ENCODE peak calls at places on chromosome 14, in eight cellular contexts. One of them, this sample, is unnamed.

GRCh38 chr14:21267431-21267845 is 1.8 kb downstream of the HNRNPC start:
- DNase-seq in BJ: no peak
- DNase-seq in fibroblast of mammary gland: peak
- DNase-seq in thoracic aorta: no peak
- DNase-seq in SK-N-SH: no peak
- DNase-seq in bronchial epithelial cell: no peak
- DNase-seq in astrocyte of the spinal cord: no peak
- DNase-seq in iPS DF 6.9: no peak
- DNase-seq in this sample: no peak

GRCh38 chr14:49768301-49769121 is 558 bp downstream of the KLHDC2 start:
- DNase-seq in BJ: no peak
- DNase-seq in fibroblast of mammary gland: peak
- DNase-seq in thoracic aorta: peak
- DNase-seq in SK-N-SH: peak
- DNase-seq in bronchial epithelial cell: peak
- DNase-seq in astrocyte of the spinal cord: peak
- DNase-seq in iPS DF 6.9: no peak
- DNase-seq in this sample: no peak

GRCh38 chr14:25955772-25956171 is 642.1 kb downstream of the NOVA1 start:
- DNase-seq in BJ: no peak
- DNase-seq in fibroblast of mammary gland: no peak
- DNase-seq in thoracic aorta: no peak
- DNase-seq in SK-N-SH: no peak
- DNase-seq in bronchial epithelial cell: no peak
- DNase-seq in astrocyte of the spinal cord: no peak
- DNase-seq in iPS DF 6.9: no peak
- DNase-seq in this sample: no peak

GRCh38 chr14:54809767-54810166 is 92.9 kb downstream of the GCH1 start:
- DNase-seq in BJ: no peak
- DNase-seq in fibroblast of mammary gland: no peak
- DNase-seq in thoracic aorta: no peak
- DNase-seq in SK-N-SH: no peak
- DNase-seq in bronchial epithelial cell: no peak
- DNase-seq in astrocyte of the spinal cord: no peak
- DNase-seq in iPS DF 6.9: no peak
- DNase-seq in this sample: no peak

GRCh38 chr14:46405095-46405494 is 246.5 kb downstream of the RPL10L start:
- DNase-seq in BJ: no peak
- DNase-seq in fibroblast of mammary gland: no peak
- DNase-seq in thoracic aorta: no peak
- DNase-seq in SK-N-SH: no peak
- DNase-seq in bronchial epithelial cell: peak
- DNase-seq in astrocyte of the spinal cord: no peak
- DNase-seq in iPS DF 6.9: no peak
- DNase-seq in this sample: no peak

GRCh38 chr14:58272589-58273372 is 25.6 kb upstream of the ARID4A start:
- DNase-seq in BJ: no peak
- DNase-seq in fibroblast of mammary gland: peak
- DNase-seq in thoracic aorta: no peak
- DNase-seq in SK-N-SH: no peak
- DNase-seq in bronchial epithelial cell: peak
- DNase-seq in astrocyte of the spinal cord: peak
- DNase-seq in iPS DF 6.9: peak
- DNase-seq in this sample: no peak

GRCh38 chr14:89351364-89351957 is 65.6 kb downstream of the FOXN3 start:
- DNase-seq in BJ: no peak
- DNase-seq in fibroblast of mammary gland: no peak
- DNase-seq in thoracic aorta: no peak
- DNase-seq in SK-N-SH: no peak
- DNase-seq in bronchial epithelial cell: no peak
- DNase-seq in astrocyte of the spinal cord: peak
- DNase-seq in iPS DF 6.9: no peak
- DNase-seq in this sample: peak

GRCh38 chr14:56027916-56028637 is 90.1 kb upstream of the PELI2 start:
- DNase-seq in BJ: no peak
- DNase-seq in fibroblast of mammary gland: no peak
- DNase-seq in thoracic aorta: no peak
- DNase-seq in SK-N-SH: no peak
- DNase-seq in bronchial epithelial cell: no peak
- DNase-seq in astrocyte of the spinal cord: no peak
- DNase-seq in iPS DF 6.9: no peak
- DNase-seq in this sample: no peak

GRCh38 chr14:71855399-71856036 is 76.7 kb upstream of the RGS6 start:
- DNase-seq in BJ: peak
- DNase-seq in fibroblast of mammary gland: peak
- DNase-seq in thoracic aorta: no peak
- DNase-seq in SK-N-SH: peak
- DNase-seq in bronchial epithelial cell: peak
- DNase-seq in astrocyte of the spinal cord: peak
- DNase-seq in iPS DF 6.9: peak
- DNase-seq in this sample: peak

GRCh38 chr14:102594514-102595175 is 2.2 kb downstream of the RCOR1 start:
- DNase-seq in BJ: no peak
- DNase-seq in fibroblast of mammary gland: peak
- DNase-seq in thoracic aorta: peak
- DNase-seq in SK-N-SH: peak
- DNase-seq in bronchial epithelial cell: peak
- DNase-seq in astrocyte of the spinal cord: peak
- DNase-seq in iPS DF 6.9: no peak
- DNase-seq in this sample: no peak

GRCh38 chr14:44149597-44149996 is 357.5 kb downstream of the FSCB start:
- DNase-seq in BJ: no peak
- DNase-seq in fibroblast of mammary gland: no peak
- DNase-seq in thoracic aorta: no peak
- DNase-seq in SK-N-SH: peak
- DNase-seq in bronchial epithelial cell: peak
- DNase-seq in astrocyte of the spinal cord: no peak
- DNase-seq in iPS DF 6.9: peak
- DNase-seq in this sample: no peak

GRCh38 chr14:77615231-77616132 is 955 bp downstream of the SPTLC2 start:
- DNase-seq in BJ: no peak
- DNase-seq in fibroblast of mammary gland: peak
- DNase-seq in thoracic aorta: no peak
- DNase-seq in SK-N-SH: peak
- DNase-seq in bronchial epithelial cell: peak
- DNase-seq in astrocyte of the spinal cord: peak
- DNase-seq in iPS DF 6.9: no peak
- DNase-seq in this sample: no peak

GRCh38 chr14:94129758-94130414 is 482 bp upstream of the IFI27L2 start:
- DNase-seq in BJ: no peak
- DNase-seq in fibroblast of mammary gland: peak
- DNase-seq in thoracic aorta: no peak
- DNase-seq in SK-N-SH: peak
- DNase-seq in bronchial epithelial cell: peak
- DNase-seq in astrocyte of the spinal cord: peak
- DNase-seq in iPS DF 6.9: no peak
- DNase-seq in this sample: no peak

GRCh38 chr14:94933411-94933964 is 163.6 kb upstream of the GSC start:
- DNase-seq in BJ: peak
- DNase-seq in fibroblast of mammary gland: no peak
- DNase-seq in thoracic aorta: no peak
- DNase-seq in SK-N-SH: no peak
- DNase-seq in bronchial epithelial cell: no peak
- DNase-seq in astrocyte of the spinal cord: no peak
- DNase-seq in iPS DF 6.9: no peak
- DNase-seq in this sample: no peak

GRCh38 chr14:55302367-55302766 is 31.1 kb downstream of the FBXO34 start:
- DNase-seq in BJ: no peak
- DNase-seq in fibroblast of mammary gland: no peak
- DNase-seq in thoracic aorta: no peak
- DNase-seq in SK-N-SH: no peak
- DNase-seq in bronchial epithelial cell: peak
- DNase-seq in astrocyte of the spinal cord: no peak
- DNase-seq in iPS DF 6.9: no peak
- DNase-seq in this sample: no peak

GRCh38 chr14:94031880-94032279 is 5.7 kb downstream of the OTUB2 start:
- DNase-seq in BJ: no peak
- DNase-seq in fibroblast of mammary gland: no peak
- DNase-seq in thoracic aorta: no peak
- DNase-seq in SK-N-SH: no peak
- DNase-seq in bronchial epithelial cell: no peak
- DNase-seq in astrocyte of the spinal cord: no peak
- DNase-seq in iPS DF 6.9: no peak
- DNase-seq in this sample: no peak

GRCh38 chr14:35470775-35471174 is 63.2 kb upstream of the INSM2 start:
- DNase-seq in BJ: no peak
- DNase-seq in fibroblast of mammary gland: peak
- DNase-seq in thoracic aorta: no peak
- DNase-seq in SK-N-SH: no peak
- DNase-seq in bronchial epithelial cell: peak
- DNase-seq in astrocyte of the spinal cord: peak
- DNase-seq in iPS DF 6.9: peak
- DNase-seq in this sample: peak

GRCh38 chr14:95353664-95354063 is 34.0 kb upstream of the CLMN start:
- DNase-seq in BJ: no peak
- DNase-seq in fibroblast of mammary gland: no peak
- DNase-seq in thoracic aorta: no peak
- DNase-seq in SK-N-SH: no peak
- DNase-seq in bronchial epithelial cell: no peak
- DNase-seq in astrocyte of the spinal cord: no peak
- DNase-seq in iPS DF 6.9: no peak
- DNase-seq in this sample: no peak

GRCh38 chr14:85534914-85535313 is 5.0 kb downstream of the FLRT2 start:
- DNase-seq in BJ: no peak
- DNase-seq in fibroblast of mammary gland: peak
- DNase-seq in thoracic aorta: no peak
- DNase-seq in SK-N-SH: no peak
- DNase-seq in bronchial epithelial cell: no peak
- DNase-seq in astrocyte of the spinal cord: no peak
- DNase-seq in iPS DF 6.9: no peak
- DNase-seq in this sample: no peak

GRCh38 chr14:73465833-73466532 is 7.6 kb upstream of the NUMB start:
- DNase-seq in BJ: no peak
- DNase-seq in fibroblast of mammary gland: no peak
- DNase-seq in thoracic aorta: no peak
- DNase-seq in SK-N-SH: no peak
- DNase-seq in bronchial epithelial cell: no peak
- DNase-seq in astrocyte of the spinal cord: no peak
- DNase-seq in iPS DF 6.9: no peak
- DNase-seq in this sample: no peak

GRCh38 chr14:105166571-105167302 is 1.8 kb downstream of the JAG2 start:
- DNase-seq in BJ: no peak
- DNase-seq in fibroblast of mammary gland: no peak
- DNase-seq in thoracic aorta: no peak
- DNase-seq in SK-N-SH: no peak
- DNase-seq in bronchial epithelial cell: peak
- DNase-seq in astrocyte of the spinal cord: no peak
- DNase-seq in iPS DF 6.9: no peak
- DNase-seq in this sample: no peak
- H3K4me3 ChIP-seq in BJ: no peak
- H3K4me3 ChIP-seq in fibroblast of mammary gland: no peak
- H3K4me3 ChIP-seq in thoracic aorta: no peak
- H3K4me3 ChIP-seq in SK-N-SH: no peak
- H3K4me3 ChIP-seq in bronchial epithelial cell: peak
- H3K4me3 ChIP-seq in astrocyte of the spinal cord: no peak
- H3K4me3 ChIP-seq in iPS DF 6.9: no peak
- H3K4me3 ChIP-seq in this sample: peak

GRCh38 chr14:37171678-37172023 is 755 bp downstream of the SLC25A21 start:
- DNase-seq in BJ: no peak
- DNase-seq in fibroblast of mammary gland: no peak
- DNase-seq in thoracic aorta: no peak
- DNase-seq in SK-N-SH: no peak
- DNase-seq in bronchial epithelial cell: no peak
- DNase-seq in astrocyte of the spinal cord: no peak
- DNase-seq in iPS DF 6.9: no peak
- DNase-seq in this sample: peak
- H3K4me3 ChIP-seq in BJ: peak
- H3K4me3 ChIP-seq in fibroblast of mammary gland: peak
- H3K4me3 ChIP-seq in thoracic aorta: peak
- H3K4me3 ChIP-seq in SK-N-SH: no peak
- H3K4me3 ChIP-seq in bronchial epithelial cell: peak
- H3K4me3 ChIP-seq in astrocyte of the spinal cord: peak
- H3K4me3 ChIP-seq in iPS DF 6.9: peak
- H3K4me3 ChIP-seq in this sample: peak

GRCh38 chr14:105398726-105399440 is 545 bp downstream of the TEX22 start:
- DNase-seq in BJ: no peak
- DNase-seq in fibroblast of mammary gland: peak
- DNase-seq in thoracic aorta: no peak
- DNase-seq in SK-N-SH: peak
- DNase-seq in bronchial epithelial cell: no peak
- DNase-seq in astrocyte of the spinal cord: no peak
- DNase-seq in iPS DF 6.9: no peak
- DNase-seq in this sample: no peak

GRCh38 chr14:105398044-105398725 is at the start of gene TEX22:
- DNase-seq in BJ: peak
- DNase-seq in fibroblast of mammary gland: peak
- DNase-seq in thoracic aorta: peak
- DNase-seq in SK-N-SH: peak
- DNase-seq in bronchial epithelial cell: peak
- DNase-seq in astrocyte of the spinal cord: peak
- DNase-seq in iPS DF 6.9: peak
- DNase-seq in this sample: no peak

GRCh38 chr14:105399441-105399775 is 1.1 kb downstream of the TEX22 start:
- DNase-seq in BJ: no peak
- DNase-seq in fibroblast of mammary gland: no peak
- DNase-seq in thoracic aorta: no peak
- DNase-seq in SK-N-SH: no peak
- DNase-seq in bronchial epithelial cell: no peak
- DNase-seq in astrocyte of the spinal cord: no peak
- DNase-seq in iPS DF 6.9: no peak
- DNase-seq in this sample: no peak

GRCh38 chr14:105395538-105395854 is 2.8 kb upstream of the TEX22 start:
- DNase-seq in BJ: no peak
- DNase-seq in fibroblast of mammary gland: no peak
- DNase-seq in thoracic aorta: no peak
- DNase-seq in SK-N-SH: no peak
- DNase-seq in bronchial epithelial cell: no peak
- DNase-seq in astrocyte of the spinal cord: no peak
- DNase-seq in iPS DF 6.9: no peak
- DNase-seq in this sample: no peak

DNA sequence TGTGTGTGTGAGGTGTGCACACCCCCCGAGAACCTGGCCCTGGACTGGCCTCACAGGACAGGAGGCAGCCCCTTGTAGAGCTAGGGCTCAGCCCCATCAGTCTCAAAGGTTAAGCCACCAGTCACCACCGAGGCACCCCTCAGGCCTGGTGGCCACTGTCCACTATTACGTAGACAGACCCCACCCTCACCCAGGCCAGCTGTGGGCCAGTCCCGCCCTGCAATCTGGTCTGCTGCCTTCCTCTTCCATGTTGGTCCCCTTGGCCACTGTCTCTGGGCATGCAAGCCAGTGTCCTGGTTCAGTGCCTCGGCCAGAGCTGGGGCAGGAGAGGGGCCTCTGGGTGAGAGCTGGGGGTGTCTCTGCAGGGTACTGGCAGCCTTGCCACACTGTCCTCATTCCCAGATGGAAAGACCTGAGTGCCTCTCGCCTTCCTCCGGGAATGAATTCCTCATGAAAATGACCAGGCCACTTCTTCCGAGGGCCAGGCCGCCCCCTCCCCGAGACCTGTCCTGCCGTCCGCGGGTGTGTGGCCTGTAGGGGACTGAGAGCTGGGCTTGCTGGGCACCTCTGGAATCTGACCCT is 897 bp upstream of the TEX22 start:
- DNase-seq in BJ: no peak
- DNase-seq in fibroblast of mammary gland: no peak
- DNase-seq in thoracic aorta: no peak
- DNase-seq in SK-N-SH: no peak
- DNase-seq in bronchial epithelial cell: no peak
- DNase-seq in astrocyte of the spinal cord: no peak
- DNase-seq in iPS DF 6.9: no peak
- DNase-seq in this sample: no peak
- H3K4me3 ChIP-seq in BJ: no peak
- H3K4me3 ChIP-seq in fibroblast of mammary gland: peak
- H3K4me3 ChIP-seq in thoracic aorta: peak
- H3K4me3 ChIP-seq in SK-N-SH: peak
- H3K4me3 ChIP-seq in bronchial epithelial cell: peak
- H3K4me3 ChIP-seq in astrocyte of the spinal cord: no peak
- H3K4me3 ChIP-seq in iPS DF 6.9: no peak
- H3K4me3 ChIP-seq in this sample: peak

GRCh38 chr14:99344051-99344450 is 72.1 kb upstream of the BCL11B start:
- DNase-seq in BJ: no peak
- DNase-seq in fibroblast of mammary gland: no peak
- DNase-seq in thoracic aorta: no peak
- DNase-seq in SK-N-SH: no peak
- DNase-seq in bronchial epithelial cell: no peak
- DNase-seq in astrocyte of the spinal cord: no peak
- DNase-seq in iPS DF 6.9: no peak
- DNase-seq in this sample: no peak
- H3K4me3 ChIP-seq in BJ: no peak
- H3K4me3 ChIP-seq in fibroblast of mammary gland: no peak
- H3K4me3 ChIP-seq in thoracic aorta: no peak
- H3K4me3 ChIP-seq in SK-N-SH: no peak
- H3K4me3 ChIP-seq in bronchial epithelial cell: no peak
- H3K4me3 ChIP-seq in astrocyte of the spinal cord: no peak
- H3K4me3 ChIP-seq in iPS DF 6.9: no peak
- H3K4me3 ChIP-seq in this sample: no peak

This sample was measured in SK-N-MC.